ENCODE peak calls at places on chromosomes 2 and 18, in ten cellular contexts. V is Panc1, J is K562, U is GM23338, T is transverse colon, Y is prostate gland, X is stomach, O is spleen, P is esophagus muscularis mucosa, W is endothelial cell of umbilical vein. D is an unnamed sample.

GRCh38 chr2:219525533-219526232 is 11.4 kb downstream of the ASIC4 start:
- DNase-seq in V (no peak), J (peak; percentile 71), U (no peak), T (no peak), Y (no peak), X (no peak), O (no peak), P (no peak), W (no peak), D (no peak)

GRCh38 chr18:46290440-46291020 is 186.3 kb downstream of the HAUS1 start:
- DNase-seq in V (no peak), J (no peak), U (no peak), T (no peak), Y (no peak), X (no peak), O (no peak), P (no peak), W (no peak), D (no peak)

GRCh38 chr2:8268172-8268783 is 413.6 kb upstream of the ID2 start:
- DNase-seq in V (no peak), J (no peak), U (no peak), T (no peak), Y (no peak), X (no peak), O (no peak), P (no peak), W (no peak), D (no peak)

GRCh38 chr18:23257686-23258565 is 122.6 kb downstream of the CABLES1 start:
- DNase-seq in V (no peak), J (no peak), U (no peak), T (no peak), Y (no peak), X (no peak), O (no peak), P (no peak), W (peak; percentile 33), D (no peak)

GRCh38 chr2:68127358-68128242 is 30.1 kb upstream of the PNO1 start:
- DNase-seq in V (no peak), J (no peak), U (no peak), T (no peak), Y (no peak), X (no peak), O (no peak), P (no peak), W (no peak), D (no peak)

GRCh38 chr2:907706-908105 is 42.9 kb upstream of the SNTG2 start:
- DNase-seq in V (no peak), J (no peak), U (no peak), T (no peak), Y (no peak), X (no peak), O (no peak), P (no peak), W (no peak), D (no peak)

GRCh38 chr2:219001577-219002394 is 8.6 kb upstream of the CRYBA2 start:
- DNase-seq in V (no peak), J (peak; percentile 71), U (peak; percentile 66), T (peak; percentile 91), Y (peak; percentile 93), X (peak; percentile 95), O (no peak), P (no peak), W (no peak), D (no peak)

GRCh38 chr2:240623531-240624010 is 1.7 kb upstream of the GPR35 start:
- DNase-seq in V (no peak), J (no peak), U (no peak), T (no peak), Y (no peak), X (no peak), O (peak; percentile 72), P (no peak), W (no peak), D (no peak)

GRCh38 chr2:53753036-53753435 is 14.6 kb upstream of the CHAC2 start:
- DNase-seq in V (no peak), J (no peak), U (no peak), T (no peak), Y (no peak), X (no peak), O (no peak), P (no peak), W (no peak), D (no peak)

GRCh38 chr2:69073928-69074575 is 61.1 kb downstream of the ANTXR1 start:
- DNase-seq in V (no peak), J (no peak), U (no peak), T (no peak), Y (no peak), X (no peak), O (no peak), P (no peak), W (no peak), D (no peak)

GRCh38 chr2:60413819-60414178 is 139.7 kb downstream of the BCL11A start:
- DNase-seq in V (no peak), J (no peak), U (no peak), T (no peak), Y (no peak), X (no peak), O (no peak), P (no peak), W (no peak), D (no peak)

GRCh38 chr2:239445771-239446524 is 45.1 kb upstream of the HDAC4 start:
- DNase-seq in V (no peak), J (no peak), U (no peak), T (no peak), Y (no peak), X (no peak), O (no peak), P (peak; percentile 90), W (no peak), D (no peak)

GRCh38 chr2:180071797-180072196 is 64.7 kb upstream of the CWC22 start:
- DNase-seq in V (no peak), J (no peak), U (peak; percentile 38), T (no peak), Y (no peak), X (no peak), O (no peak), P (no peak), W (no peak), D (no peak)

GRCh38 chr2:40095003-40095402 is 315.9 kb upstream of the THUMPD2 start:
- DNase-seq in V (no peak), J (no peak), U (no peak), T (no peak), Y (no peak), X (no peak), O (no peak), P (no peak), W (peak; percentile 54), D (peak; percentile 6)

DNA sequence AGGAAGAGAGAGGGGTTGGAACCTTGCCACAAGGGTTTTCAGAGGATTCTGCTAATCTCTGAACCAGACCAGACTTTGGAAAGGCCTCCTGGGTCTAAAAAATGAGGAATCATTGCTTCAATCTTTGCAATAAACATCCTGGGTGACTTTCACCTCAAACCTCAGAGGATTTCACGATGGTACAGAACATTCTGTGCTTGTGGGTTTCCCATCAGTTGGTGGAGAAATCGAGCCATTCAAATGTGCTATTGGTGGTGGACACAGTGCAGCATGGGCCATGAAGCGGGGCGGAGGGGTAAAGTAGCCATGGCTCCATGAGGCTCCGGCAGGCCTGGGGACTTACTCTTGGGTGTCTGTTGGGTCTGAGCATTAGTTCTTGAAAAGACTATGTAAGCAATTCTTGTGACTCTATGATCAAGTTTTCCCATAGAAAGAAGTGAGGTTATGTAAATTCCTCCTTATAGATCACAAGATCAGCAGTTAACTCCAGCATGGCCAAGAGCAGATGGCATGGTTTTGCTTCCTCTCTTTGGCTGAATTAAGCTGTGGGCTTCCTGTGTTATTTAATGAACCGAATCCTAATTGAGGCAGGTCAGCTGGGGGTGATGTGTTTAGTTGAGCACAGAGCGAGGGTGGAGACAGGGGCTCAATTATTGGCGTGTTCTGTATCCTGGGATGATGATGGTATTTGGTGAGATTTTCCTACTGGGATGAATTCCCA is 1.9 kb upstream of the IL1R2 start:
- DNase-seq in V (no peak), J (no peak), U (no peak), T (no peak), Y (no peak), X (no peak), O (no peak), P (no peak), W (no peak), D (no peak)
- TF ChIP-seq POLR2AphosphoS5 in V (no peak), J (no peak), U (no peak), T (no peak), Y (no peak), X (peak; percentile 18), O (no peak), P (peak; percentile 46), W (no peak), D (no peak)

GRCh38 chr2:162839419-162839818 is 852 bp upstream of the KCNH7 start:
- DNase-seq in V (no peak), J (no peak), U (peak; percentile 37), T (no peak), Y (no peak), X (no peak), O (no peak), P (no peak), W (no peak), D (no peak)
- H3K4me3 ChIP-seq in V (peak overlapping the region; percentile 62), J (no peak overlapping the region), U (peak overlapping the region; percentile 89), T (no peak overlapping the region), Y (no peak overlapping the region), X (peak overlapping the region; percentile 23), O (no peak overlapping the region), P (no peak overlapping the region), W (no peak overlapping the region), D (peak overlapping the region; percentile 71)

GRCh38 chr2:233049194-233049761 is 10.9 kb upstream of the INPP5D start:
- DNase-seq in V (no peak), J (no peak), U (no peak), T (no peak), Y (no peak), X (no peak), O (peak; percentile 47), P (no peak), W (no peak), D (no peak)

GRCh38 chr2:233048569-233049193 is 11.5 kb upstream of the INPP5D start:
- DNase-seq in V (no peak), J (no peak), U (no peak), T (no peak), Y (no peak), X (no peak), O (peak; percentile 33), P (no peak), W (no peak), D (no peak)

GRCh38 chr2:233053928-233054774 is 6.0 kb upstream of the INPP5D start:
- DNase-seq in V (no peak), J (peak; percentile 84), U (peak; percentile 85), T (peak; percentile 75), Y (peak; percentile 36), X (peak; percentile 77), O (peak; percentile 92), P (no peak), W (peak; percentile 34), D (no peak)

GRCh38 chr2:233047667-233048066 is 12.5 kb upstream of the INPP5D start:
- DNase-seq in V (no peak), J (no peak), U (no peak), T (no peak), Y (no peak), X (no peak), O (peak; percentile 43), P (no peak), W (no peak), D (no peak)

GRCh38 chr2:233051241-233052149 is 8.6 kb upstream of the INPP5D start:
- DNase-seq in V (no peak), J (peak; percentile 45), U (peak; percentile 87), T (no peak), Y (no peak), X (no peak), O (peak; percentile 87), P (no peak), W (peak; percentile 89), D (no peak)
- TF ChIP-seq POLR2AphosphoS5 in V (no peak), J (no peak), U (peak; percentile 67), T (no peak), Y (no peak), X (no peak), O (peak; percentile 83), P (peak; percentile 32), W (peak; percentile 75), D (no peak)

GRCh38 chr2:26179446-26179907 is 6.6 kb downstream of the GAREM2 start:
- DNase-seq in V (no peak), J (peak; percentile 17), U (peak; percentile 83), T (no peak), Y (no peak), X (no peak), O (no peak), P (no peak), W (no peak), D (no peak)
- H3K4me3 ChIP-seq in V (peak overlapping the region; percentile 59), J (no peak overlapping the region), U (peak overlapping the region; percentile 69), T (no peak overlapping the region), Y (peak overlapping the region; percentile 44), X (peak overlapping the region; percentile 66), O (no peak overlapping the region), P (peak overlapping the region; percentile 50), W (no peak overlapping the region), D (no peak overlapping the region)